ENCODE peak calls at places on chromosome 12, in seven cellular contexts. D is breast epithelium, P is uterus, A is cardiac muscle cell, F is ascending aorta, R is fibroblast of mammary gland, M is SK-N-SH. S is an unnamed sample.

GRCh38 chr12:75766263-75767160 is 255.1 kb upstream of the KRR1 start:
- DNase-seq in D (no peak), P (no peak), A (no peak), F (no peak), R (peak), M (no peak), S (peak)

GRCh38 chr12:4031703-4032291 is 158.6 kb upstream of the PARP11 start:
- DNase-seq in D (no peak), P (peak), A (no peak), F (no peak), R (peak), M (no peak), S (no peak)

GRCh38 chr12:7642876-7643309 is 22.8 kb downstream of the APOBEC1 start:
- DNase-seq in D (no peak), P (no peak), A (no peak), F (no peak), R (peak), M (no peak), S (peak)

GRCh38 chr12:130904064-130904463 is 32.2 kb downstream of the RAN start:
- DNase-seq in D (no peak), P (no peak), A (no peak), F (no peak), R (no peak), M (no peak), S (no peak)

GRCh38 chr12:63445266-63445665 is 223.0 kb downstream of the DPY19L2 start:
- DNase-seq in D (no peak), P (no peak), A (no peak), F (no peak), R (no peak), M (no peak), S (no peak)

GRCh38 chr12:51907083-51907863 is at the start of gene ACVRL1:
- DNase-seq in D (no peak), P (no peak), A (no peak), F (peak), R (no peak), M (no peak), S (peak)

GRCh38 chr12:123986374-123986920 is 13.4 kb downstream of the ZNF664 start:
- DNase-seq in D (no peak), P (no peak), A (peak), F (no peak), R (no peak), M (no peak), S (no peak)

GRCh38 chr12:58922849-58923248 is 2.5 kb upstream of the LRIG3 start:
- DNase-seq in D (no peak), P (no peak), A (no peak), F (no peak), R (peak), M (no peak), S (peak)

GRCh38 chr12:96890331-96890730 is 16.7 kb upstream of the NEDD1 start:
- DNase-seq in D (no peak), P (no peak), A (no peak), F (no peak), R (peak), M (no peak), S (no peak)

GRCh38 chr12:105279460-105280056 is 43.6 kb upstream of the APPL2 start:
- DNase-seq in D (no peak), P (no peak), A (peak), F (no peak), R (peak), M (peak), S (no peak)

GRCh38 chr12:71128191-71128590 is 29.6 kb downstream of the TSPAN8 start:
- DNase-seq in D (no peak), P (no peak), A (peak), F (no peak), R (peak), M (no peak), S (peak)

GRCh38 chr12:109120557-109120956 is 4.2 kb downstream of the ACACB start:
- DNase-seq in D (no peak), P (no peak), A (no peak), F (no peak), R (no peak), M (no peak), S (no peak)

GRCh38 chr12:84817297-84817696 is 95.3 kb downstream of the SLC6A15 start:
- DNase-seq in D (no peak), P (no peak), A (no peak), F (no peak), R (no peak), M (no peak), S (peak)

GRCh38 chr12:2745655-2746054 is 49.1 kb upstream of the FKBP4 start:
- DNase-seq in D (no peak), P (no peak), A (no peak), F (no peak), R (peak), M (no peak), S (no peak)

GRCh38 chr12:2739069-2739468 is 55.7 kb upstream of the FKBP4 start:
- DNase-seq in D (no peak), P (no peak), A (no peak), F (no peak), R (no peak), M (no peak), S (no peak)

GRCh38 chr12:2737656-2738241 is 57.0 kb upstream of the FKBP4 start:
- DNase-seq in D (no peak), P (no peak), A (no peak), F (no peak), R (no peak), M (no peak), S (no peak)

GRCh38 chr12:2743478-2743877 is 51.3 kb upstream of the FKBP4 start:
- DNase-seq in D (no peak), P (no peak), A (no peak), F (no peak), R (no peak), M (no peak), S (no peak)

GRCh38 chr12:2739832-2740641 is 54.7 kb upstream of the FKBP4 start:
- DNase-seq in D (no peak), P (no peak), A (peak), F (no peak), R (peak), M (peak), S (peak)
- TF ChIP-seq CTCF in D (peak), P (peak), A (peak), F (peak), R (peak), M (peak), S (peak)

GRCh38 chr12:20520572-20520971 is 152.2 kb downstream of the PDE3A start:
- DNase-seq in D (no peak), P (no peak), A (no peak), F (no peak), R (no peak), M (no peak), S (no peak)

GRCh38 chr12:20524113-20524512 is 155.8 kb downstream of the PDE3A start:
- DNase-seq in D (no peak), P (no peak), A (no peak), F (no peak), R (no peak), M (no peak), S (no peak)

GRCh38 chr12:20525064-20525610 is 156.8 kb downstream of the PDE3A start:
- DNase-seq in D (no peak), P (no peak), A (no peak), F (no peak), R (peak), M (no peak), S (no peak)

GRCh38 chr12:20527396-20528154 is 159.2 kb downstream of the PDE3A start:
- DNase-seq in D (no peak), P (no peak), A (no peak), F (no peak), R (peak), M (no peak), S (peak)

DNA sequence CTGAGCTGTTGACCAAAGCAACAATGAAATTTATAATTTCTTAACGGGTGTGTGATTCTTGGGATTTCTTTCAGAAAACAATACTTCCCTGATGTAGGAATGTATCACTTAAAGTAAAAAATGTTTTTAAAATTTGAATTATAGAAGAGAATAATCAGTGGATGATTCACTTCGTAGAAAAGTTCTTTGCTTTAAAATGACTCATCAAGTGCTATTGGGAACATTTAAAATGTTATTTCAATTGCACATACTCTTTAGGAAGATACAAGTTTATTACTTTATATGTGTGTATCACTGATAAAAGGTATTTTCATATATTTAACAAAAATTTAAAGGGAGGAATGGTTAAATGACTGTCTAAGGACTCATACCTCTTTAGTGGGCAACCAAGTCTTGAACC is 155.3 kb downstream of the PDE3A start:
- DNase-seq in D (no peak), P (no peak), A (no peak), F (no peak), R (peak), M (no peak), S (peak)
- H3K4me3 ChIP-seq in D (no peak), P (no peak), A (no peak), F (no peak), R (no peak), M (no peak), S (no peak)

GRCh38 chr12:94898388-94898787 is 105.1 kb downstream of the NDUFA12 start:
- DNase-seq in D (no peak), P (no peak), A (no peak), F (no peak), R (peak), M (no peak), S (peak)
- TF ChIP-seq CTCF in D (no peak), P (no peak), A (peak), F (no peak), R (peak), M (peak), S (peak)

DNA sequence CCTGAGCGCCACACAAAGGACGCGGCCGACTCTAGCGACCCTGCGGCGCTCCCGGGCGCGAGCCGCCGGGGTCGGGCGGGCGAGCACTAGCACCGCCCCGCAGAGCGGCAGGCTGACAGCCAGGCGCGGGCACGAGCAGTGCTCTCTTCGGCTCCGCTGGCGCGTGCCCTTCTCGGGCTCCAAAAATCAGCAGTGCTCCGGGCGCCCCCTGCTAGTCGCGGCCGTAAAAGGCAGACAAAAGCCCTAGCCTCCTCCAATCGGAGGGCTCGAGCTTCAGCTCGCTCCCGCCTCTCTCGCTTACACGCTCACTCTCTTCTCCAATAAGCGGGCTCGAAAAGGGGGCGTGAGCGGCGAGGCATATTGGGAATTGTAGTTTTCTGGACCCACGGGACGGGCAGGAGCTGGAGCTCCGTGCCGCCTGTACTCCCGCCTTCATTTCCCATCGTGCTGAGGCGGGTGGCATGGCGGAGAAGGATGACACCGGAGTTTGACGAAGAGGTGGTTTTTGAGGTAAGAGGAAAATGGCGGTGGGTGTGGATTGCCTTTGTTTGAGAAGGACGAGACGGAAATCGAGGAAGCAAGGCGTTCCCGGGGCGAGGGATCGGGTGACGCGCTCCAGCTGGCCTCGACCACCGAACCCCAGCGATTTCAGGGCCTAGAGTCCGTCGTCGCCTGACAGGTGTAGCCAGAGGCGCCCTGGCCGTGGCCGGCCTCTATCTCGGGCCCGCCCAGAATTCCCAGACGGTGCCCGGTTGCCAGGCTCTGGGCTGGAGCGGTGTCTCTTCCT is at the start of the genes FGD6 and VEZT:
- DNase-seq in D (peak), P (peak), A (peak), F (peak), R (peak), M (peak), S (peak)
- H3K4me3 ChIP-seq in D (peak), P (peak), A (peak), F (peak), R (peak), M (peak), S (peak)

DNA sequence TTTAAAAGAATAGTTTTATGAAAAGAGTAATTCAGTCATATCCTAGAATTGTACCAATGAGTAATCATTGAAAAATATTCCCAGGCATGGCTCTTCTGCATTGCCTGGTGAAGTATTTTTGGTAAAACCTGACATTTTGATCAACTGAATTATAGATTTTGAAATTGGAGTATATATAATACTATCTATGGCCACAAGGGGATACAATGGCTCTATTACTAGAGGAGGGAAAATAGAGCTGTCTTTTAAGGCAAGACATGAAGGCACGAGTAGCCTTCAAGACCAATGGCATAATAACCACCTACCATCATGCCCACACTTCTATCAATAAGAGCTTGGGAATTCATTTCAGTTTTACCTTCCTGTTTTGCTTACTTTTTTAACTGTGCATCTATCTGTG is 1241.4 kb upstream of the TMEM132C start:
- DNase-seq in D (no peak), P (no peak), A (no peak), F (no peak), R (peak), M (no peak), S (peak)
- TF ChIP-seq CTCF in D (no peak), P (no peak), A (no peak), F (no peak), R (peak), M (peak), S (peak)

DNA sequence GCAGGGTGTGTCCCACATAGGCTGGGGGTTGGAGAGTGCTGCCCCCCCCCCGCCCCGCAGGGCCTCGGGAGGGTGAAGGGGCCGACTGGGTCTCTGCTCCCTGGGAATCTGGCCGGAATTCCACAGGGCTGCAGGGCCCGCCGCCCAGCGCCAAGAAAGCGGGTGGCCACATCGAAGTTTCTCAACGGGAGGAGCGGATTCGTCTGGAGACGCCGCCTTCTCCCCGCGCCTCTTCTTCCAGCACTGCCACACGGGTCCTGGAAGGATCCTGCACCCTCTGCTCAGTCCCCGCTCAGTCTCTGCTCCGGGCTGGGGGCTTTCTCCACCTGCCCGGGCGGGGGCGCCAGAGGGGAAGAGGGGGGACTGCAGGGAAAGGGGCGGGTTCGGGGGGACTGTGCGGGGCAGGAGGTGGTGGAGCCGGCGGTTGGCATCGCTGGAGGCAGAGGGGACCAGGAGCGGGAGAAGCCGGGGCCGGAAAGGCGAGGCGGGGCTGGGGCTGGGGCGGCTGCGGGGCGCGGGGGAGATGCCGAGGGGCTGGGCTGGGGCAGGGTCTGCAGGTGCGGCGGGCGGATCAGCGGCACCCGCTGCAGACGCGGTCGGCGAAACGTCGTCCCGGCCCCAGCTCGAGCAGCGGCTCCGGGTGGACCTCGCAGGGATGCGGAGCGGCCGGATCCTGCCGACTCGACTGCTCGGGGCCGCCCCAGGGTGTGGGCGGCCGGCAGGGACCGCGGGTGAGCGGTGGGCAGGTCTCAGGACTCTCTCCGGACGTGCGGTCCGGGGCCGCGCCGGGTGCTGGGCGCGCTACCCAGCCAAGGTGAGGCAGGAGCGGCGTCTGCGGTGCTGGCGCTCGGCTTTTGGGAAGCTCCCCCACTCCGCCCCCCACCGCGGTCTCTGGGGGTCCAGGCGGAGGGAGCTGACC is 811.4 kb upstream of the TMEM132C start:
- DNase-seq in D (no peak), P (no peak), A (peak), F (no peak), R (no peak), M (peak), S (no peak)
- H3K4me3 ChIP-seq in D (no peak), P (no peak), A (peak), F (peak), R (no peak), M (no peak), S (peak)

GRCh38 chr12:19643635-19644034 is 204.3 kb downstream of the AEBP2 start:
- DNase-seq in D (no peak), P (peak), A (peak), F (no peak), R (peak), M (peak), S (peak)
- TF ChIP-seq CTCF in D (peak), P (peak), A (peak), F (peak), R (peak), M (peak), S (peak)